ENCODE peak calls at places on chromosomes 13 and 19, in six cellular contexts. One of them, this sample, is unnamed.

GRCh38 chr19:17872251-17873001 is 681 bp downstream of the SLC5A5 start:
- DNase-seq in colonic mucosa: no peak
- DNase-seq in HFF-Myc: no peak
- DNase-seq in A549: no peak
- DNase-seq in AG04450: no peak
- DNase-seq in kidney epithelial cell: no peak
- DNase-seq in this sample: no peak

GRCh38 chr13:23074054-23074805 is 106.5 kb upstream of the SGCG start:
- DNase-seq in colonic mucosa: no peak
- DNase-seq in HFF-Myc: no peak
- DNase-seq in A549: no peak
- DNase-seq in AG04450: no peak
- DNase-seq in kidney epithelial cell: no peak
- DNase-seq in this sample: no peak

GRCh38 chr13:82330499-82330898 is 1551.8 kb downstream of the SLITRK1 start:
- DNase-seq in colonic mucosa: no peak
- DNase-seq in HFF-Myc: no peak
- DNase-seq in A549: no peak
- DNase-seq in AG04450: no peak
- DNase-seq in kidney epithelial cell: no peak
- DNase-seq in this sample: no peak

GRCh38 chr13:95150555-95150954 is 150.7 kb downstream of the ABCC4 start:
- DNase-seq in colonic mucosa: no peak
- DNase-seq in HFF-Myc: no peak
- DNase-seq in A549: no peak
- DNase-seq in AG04450: no peak
- DNase-seq in kidney epithelial cell: no peak
- DNase-seq in this sample: no peak

GRCh38 chr13:76948139-76948538 is at the start of gene ACOD1:
- DNase-seq in colonic mucosa: no peak
- DNase-seq in HFF-Myc: no peak
- DNase-seq in A549: no peak
- DNase-seq in AG04450: no peak
- DNase-seq in kidney epithelial cell: no peak
- DNase-seq in this sample: no peak

GRCh38 chr13:34179481-34179880 is 361.5 kb downstream of the RFC3 start:
- DNase-seq in colonic mucosa: no peak
- DNase-seq in HFF-Myc: no peak
- DNase-seq in A549: no peak
- DNase-seq in AG04450: no peak
- DNase-seq in kidney epithelial cell: no peak
- DNase-seq in this sample: no peak

GRCh38 chr13:75876371-75877050 is 240.4 kb downstream of the LMO7 start:
- DNase-seq in colonic mucosa: peak; percentile 57
- DNase-seq in HFF-Myc: peak; percentile 33
- DNase-seq in A549: peak; percentile 33
- DNase-seq in AG04450: peak; percentile 26
- DNase-seq in kidney epithelial cell: peak; percentile 10
- DNase-seq in this sample: peak; percentile 43

GRCh38 chr13:87792878-87793277 is 121.7 kb downstream of the SLITRK5 start:
- DNase-seq in colonic mucosa: no peak
- DNase-seq in HFF-Myc: no peak
- DNase-seq in A549: no peak
- DNase-seq in AG04450: no peak
- DNase-seq in kidney epithelial cell: no peak
- DNase-seq in this sample: no peak

GRCh38 chr19:19956431-19957075 is 55.8 kb downstream of the ZNF93 start:
- DNase-seq in colonic mucosa: no peak
- DNase-seq in HFF-Myc: no peak
- DNase-seq in A549: no peak
- DNase-seq in AG04450: no peak
- DNase-seq in kidney epithelial cell: no peak
- DNase-seq in this sample: no peak

GRCh38 chr13:113802761-113803160 is 43.7 kb downstream of the TMEM255B start:
- DNase-seq in colonic mucosa: no peak
- DNase-seq in HFF-Myc: no peak
- DNase-seq in A549: no peak
- DNase-seq in AG04450: no peak
- DNase-seq in kidney epithelial cell: no peak
- DNase-seq in this sample: no peak

GRCh38 chr13:24050292-24050711 is 110.2 kb upstream of the SPATA13 start:
- DNase-seq in colonic mucosa: no peak
- DNase-seq in HFF-Myc: peak; percentile 52
- DNase-seq in A549: no peak
- DNase-seq in AG04450: no peak
- DNase-seq in kidney epithelial cell: no peak
- DNase-seq in this sample: peak; percentile 54

GRCh38 chr13:79392882-79393563 is 13.0 kb downstream of the RBM26 start:
- DNase-seq in colonic mucosa: no peak
- DNase-seq in HFF-Myc: no peak
- DNase-seq in A549: no peak
- DNase-seq in AG04450: no peak
- DNase-seq in kidney epithelial cell: no peak
- DNase-seq in this sample: no peak

GRCh38 chr13:52455677-52456041 is 381 bp downstream of the CKAP2 start:
- DNase-seq in colonic mucosa: peak; percentile 77
- DNase-seq in HFF-Myc: no peak
- DNase-seq in A549: peak; percentile 53
- DNase-seq in AG04450: peak; percentile 7
- DNase-seq in kidney epithelial cell: no peak
- DNase-seq in this sample: peak; percentile 27

GRCh38 chr19:13089139-13089856 is 13.4 kb downstream of the LYL1 start:
- DNase-seq in colonic mucosa: no peak
- DNase-seq in HFF-Myc: no peak
- DNase-seq in A549: peak; percentile 67
- DNase-seq in AG04450: no peak
- DNase-seq in kidney epithelial cell: no peak
- DNase-seq in this sample: no peak

GRCh38 chr13:100497394-100497793 is 91.2 kb downstream of the GGACT start:
- DNase-seq in colonic mucosa: no peak
- DNase-seq in HFF-Myc: no peak
- DNase-seq in A549: no peak
- DNase-seq in AG04450: no peak
- DNase-seq in kidney epithelial cell: no peak
- DNase-seq in this sample: peak; percentile 39

GRCh38 chr19:35340431-35340830 is 7.3 kb upstream of the FFAR1 start:
- DNase-seq in colonic mucosa: no peak
- DNase-seq in HFF-Myc: no peak
- DNase-seq in A549: no peak
- DNase-seq in AG04450: no peak
- DNase-seq in kidney epithelial cell: no peak
- DNase-seq in this sample: no peak

GRCh38 chr13:106589716-106590115 is 21.8 kb upstream of the ARGLU1 start:
- DNase-seq in colonic mucosa: no peak
- DNase-seq in HFF-Myc: no peak
- DNase-seq in A549: no peak
- DNase-seq in AG04450: no peak
- DNase-seq in kidney epithelial cell: no peak
- DNase-seq in this sample: no peak

GRCh38 chr13:75896271-75896670 is 260.1 kb downstream of the LMO7 start:
- DNase-seq in colonic mucosa: no peak
- DNase-seq in HFF-Myc: no peak
- DNase-seq in A549: no peak
- DNase-seq in AG04450: no peak
- DNase-seq in kidney epithelial cell: no peak
- DNase-seq in this sample: no peak

GRCh38 chr19:14580623-14581237 is 2.2 kb upstream of the CLEC17A start:
- DNase-seq in colonic mucosa: no peak
- DNase-seq in HFF-Myc: no peak
- DNase-seq in A549: no peak
- DNase-seq in AG04450: no peak
- DNase-seq in kidney epithelial cell: no peak
- DNase-seq in this sample: no peak

GRCh38 chr13:66483712-66484111 is 746.4 kb downstream of the PCDH9 start:
- DNase-seq in colonic mucosa: no peak
- DNase-seq in HFF-Myc: no peak
- DNase-seq in A549: no peak
- DNase-seq in AG04450: no peak
- DNase-seq in kidney epithelial cell: no peak
- DNase-seq in this sample: no peak

GRCh38 chr13:25281193-25281936 is 5.9 kb downstream of the MTMR6 start:
- DNase-seq in colonic mucosa: no peak
- DNase-seq in HFF-Myc: no peak
- DNase-seq in A549: no peak
- DNase-seq in AG04450: no peak
- DNase-seq in kidney epithelial cell: no peak
- DNase-seq in this sample: no peak

GRCh38 chr19:42114412-42114811 is 17.8 kb downstream of the POU2F2 start:
- DNase-seq in colonic mucosa: no peak
- DNase-seq in HFF-Myc: no peak
- DNase-seq in A549: no peak
- DNase-seq in AG04450: no peak
- DNase-seq in kidney epithelial cell: no peak
- DNase-seq in this sample: no peak

GRCh38 chr19:44587863-44588752 is 25.3 kb upstream of the IGSF23 start:
- DNase-seq in colonic mucosa: no peak
- DNase-seq in HFF-Myc: peak; percentile 56
- DNase-seq in A549: peak; percentile 85
- DNase-seq in AG04450: peak; percentile 86
- DNase-seq in kidney epithelial cell: peak; percentile 89
- DNase-seq in this sample: peak; percentile 96

GRCh38 chr13:111911754-111912452 is 155.0 kb upstream of the SOX1 start:
- DNase-seq in colonic mucosa: peak; percentile 10
- DNase-seq in HFF-Myc: no peak
- DNase-seq in A549: no peak
- DNase-seq in AG04450: no peak
- DNase-seq in kidney epithelial cell: no peak
- DNase-seq in this sample: no peak

GRCh38 chr19:51687791-51688664 is 5.1 kb upstream of the SPACA6 start:
- DNase-seq in colonic mucosa: peak; percentile 45
- DNase-seq in HFF-Myc: no peak
- DNase-seq in A549: peak; percentile 68
- DNase-seq in AG04450: no peak
- DNase-seq in kidney epithelial cell: no peak
- DNase-seq in this sample: no peak

GRCh38 chr19:35266904-35267817 is 1.6 kb upstream of the USF2 start:
- DNase-seq in colonic mucosa: peak; percentile 49
- DNase-seq in HFF-Myc: no peak
- DNase-seq in A549: peak; percentile 82
- DNase-seq in AG04450: no peak
- DNase-seq in kidney epithelial cell: no peak
- DNase-seq in this sample: no peak

GRCh38 chr19:43784251-43784980 is 3.6 kb upstream of the KCNN4 start:
- DNase-seq in colonic mucosa: peak; percentile 73
- DNase-seq in HFF-Myc: peak; percentile 59
- DNase-seq in A549: peak; percentile 92
- DNase-seq in AG04450: peak; percentile 55
- DNase-seq in kidney epithelial cell: peak; percentile 76
- DNase-seq in this sample: peak; percentile 56

GRCh38 chr19:3324405-3324856 is 42.0 kb upstream of the NFIC start:
- DNase-seq in colonic mucosa: peak; percentile 78
- DNase-seq in HFF-Myc: no peak
- DNase-seq in A549: no peak
- DNase-seq in AG04450: no peak
- DNase-seq in kidney epithelial cell: no peak
- DNase-seq in this sample: no peak

GRCh38 chr19:17687857-17688784 is at the start of gene UNC13A:
- DNase-seq in colonic mucosa: peak; percentile 26
- DNase-seq in HFF-Myc: no peak
- DNase-seq in A549: peak; percentile 47
- DNase-seq in AG04450: no peak
- DNase-seq in kidney epithelial cell: no peak
- DNase-seq in this sample: no peak

GRCh38 chr13:110519046-110519445 is 42.5 kb downstream of the RAB20 start:
- DNase-seq in colonic mucosa: no peak
- DNase-seq in HFF-Myc: no peak
- DNase-seq in A549: no peak
- DNase-seq in AG04450: no peak
- DNase-seq in kidney epithelial cell: no peak
- DNase-seq in this sample: no peak

GRCh38 chr19:18301718-18302111 is 20.3 kb upstream of the JUND start:
- DNase-seq in colonic mucosa: no peak
- DNase-seq in HFF-Myc: no peak
- DNase-seq in A549: no peak
- DNase-seq in AG04450: no peak
- DNase-seq in kidney epithelial cell: no peak
- DNase-seq in this sample: no peak

GRCh38 chr19:33861950-33862349 is 65.3 kb downstream of the KCTD15 start:
- DNase-seq in colonic mucosa: no peak
- DNase-seq in HFF-Myc: no peak
- DNase-seq in A549: no peak
- DNase-seq in AG04450: no peak
- DNase-seq in kidney epithelial cell: no peak
- DNase-seq in this sample: no peak

GRCh38 chr19:40365613-40366401 is 17.3 kb downstream of the PLD3 start:
- DNase-seq in colonic mucosa: peak; percentile 47
- DNase-seq in HFF-Myc: peak; percentile 14
- DNase-seq in A549: peak; percentile 96
- DNase-seq in AG04450: peak; percentile 39
- DNase-seq in kidney epithelial cell: no peak
- DNase-seq in this sample: peak; percentile 16
- H3K4me3 ChIP-seq in colonic mucosa: peak overlapping the region; percentile 18
- H3K4me3 ChIP-seq in HFF-Myc: peak overlapping the region; percentile 39
- H3K4me3 ChIP-seq in A549: peak overlapping the region; percentile 31
- H3K4me3 ChIP-seq in AG04450: peak overlapping the region; percentile 76
- H3K4me3 ChIP-seq in kidney epithelial cell: peak overlapping the region; percentile 54
- H3K4me3 ChIP-seq in this sample: peak overlapping the region; percentile 45

GRCh38 chr13:108227651-108228272 is 9.6 kb downstream of the ABHD13 start:
- DNase-seq in colonic mucosa: peak; percentile 27
- DNase-seq in HFF-Myc: peak; percentile 30
- DNase-seq in A549: no peak
- DNase-seq in AG04450: no peak
- DNase-seq in kidney epithelial cell: no peak
- DNase-seq in this sample: peak; percentile 32
- TF ChIP-seq CTCF in colonic mucosa: peak; percentile 87
- TF ChIP-seq CTCF in HFF-Myc: peak; percentile 51
- TF ChIP-seq CTCF in A549: peak; percentile 61
- TF ChIP-seq CTCF in AG04450: peak; percentile 78
- TF ChIP-seq CTCF in kidney epithelial cell: peak; percentile 70
- TF ChIP-seq CTCF in this sample: peak; percentile 48

GRCh38 chr19:46351241-46352041 is 4.6 kb downstream of the PPP5C start:
- DNase-seq in colonic mucosa: peak; percentile 43
- DNase-seq in HFF-Myc: no peak
- DNase-seq in A549: no peak
- DNase-seq in AG04450: no peak
- DNase-seq in kidney epithelial cell: no peak
- DNase-seq in this sample: no peak
- H3K4me3 ChIP-seq in colonic mucosa: no peak overlapping the region
- H3K4me3 ChIP-seq in HFF-Myc: peak overlapping the region; percentile 20
- H3K4me3 ChIP-seq in A549: no peak overlapping the region
- H3K4me3 ChIP-seq in AG04450: no peak overlapping the region
- H3K4me3 ChIP-seq in kidney epithelial cell: no peak overlapping the region
- H3K4me3 ChIP-seq in this sample: no peak overlapping the region

DNA sequence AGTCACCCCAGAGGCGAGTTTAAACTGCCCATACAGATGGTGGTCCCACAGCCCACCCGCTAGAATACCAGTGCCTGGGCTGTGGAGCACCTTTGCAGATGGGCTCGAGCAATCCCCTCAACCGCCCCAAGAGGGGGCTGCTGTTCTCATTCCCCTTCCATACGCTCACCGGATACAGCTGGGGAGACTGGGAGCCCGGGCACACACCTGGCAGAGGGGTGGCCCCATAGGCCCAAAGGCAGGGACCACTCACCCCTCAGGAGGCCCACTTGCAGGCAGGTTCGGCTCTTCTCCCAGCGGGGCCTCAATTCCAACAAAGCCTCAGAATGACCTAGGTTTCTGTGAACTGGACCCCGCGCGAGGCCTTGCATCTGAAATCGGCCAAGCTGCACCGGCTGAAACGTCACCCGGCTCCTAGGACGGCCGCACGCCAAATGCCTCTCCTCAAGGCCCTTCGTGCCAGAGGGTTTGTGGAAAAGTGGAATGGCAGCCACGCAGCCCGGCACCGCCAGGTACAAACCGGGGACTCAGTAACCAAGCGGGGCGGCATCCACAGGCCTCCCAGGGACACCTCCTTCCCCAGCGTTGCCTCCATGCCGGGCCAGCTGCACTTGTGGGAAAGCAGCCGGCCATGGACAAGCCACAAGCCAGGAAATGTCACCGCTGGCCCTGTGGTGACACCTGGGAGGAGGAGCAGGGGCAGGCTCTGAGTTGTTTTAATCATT is 18.7 kb downstream of the MLLT1 start:
- DNase-seq in colonic mucosa: no peak
- DNase-seq in HFF-Myc: no peak
- DNase-seq in A549: peak; percentile 33
- DNase-seq in AG04450: no peak
- DNase-seq in kidney epithelial cell: no peak
- DNase-seq in this sample: no peak
- TF ChIP-seq CTCF in colonic mucosa: peak; percentile 28
- TF ChIP-seq CTCF in HFF-Myc: peak; percentile 64
- TF ChIP-seq CTCF in A549: no peak
- TF ChIP-seq CTCF in AG04450: peak; percentile 59
- TF ChIP-seq CTCF in kidney epithelial cell: peak; percentile 71
- TF ChIP-seq CTCF in this sample: peak; percentile 79

This sample was measured in astrocyte of the cerebellum.